ENCODE peak calls at places on chromosomes 13 and 19, in seven cellular contexts. T, Q, S, B, K, L and X are unnamed samples.

GRCh38 chr13:75363371-75363770 is 118.6 kb downstream of the TBC1D4 start:
- DNase-seq in T (no peak), Q (no peak), S (no peak), B (no peak), K (no peak), L (no peak), X (no peak)

GRCh38 chr13:98837896-98838295 is 85.4 kb upstream of the SLC15A1 start:
- DNase-seq in T (no peak), Q (no peak), S (no peak), B (no peak), K (no peak), L (no peak), X (no peak)

GRCh38 chr19:6865849-6866248 is 21.5 kb upstream of the ADGRE1 start:
- DNase-seq in T (no peak), Q (no peak), S (no peak), B (no peak), K (no peak), L (no peak), X (no peak)

GRCh38 chr13:43835701-43836100 is 43.8 kb downstream of the CCDC122 start:
- DNase-seq in T (no peak), Q (peak; percentile 63), S (no peak), B (no peak), K (peak; percentile 22), L (no peak), X (no peak)

GRCh38 chr19:48879025-48879572 is 6.9 kb downstream of the PPP1R15A start:
- DNase-seq in T (peak; percentile 26), Q (no peak), S (no peak), B (no peak), K (no peak), L (no peak), X (no peak)

GRCh38 chr13:79525051-79525450 is 44.1 kb downstream of the NDFIP2 start:
- DNase-seq in T (no peak), Q (no peak), S (no peak), B (no peak), K (no peak), L (no peak), X (no peak)

GRCh38 chr19:912181-913079 is 589 bp downstream of the R3HDM4 start:
- DNase-seq in T (no peak), Q (no peak), S (no peak), B (peak; percentile 53), K (no peak), L (no peak), X (no peak)

GRCh38 chr19:18208098-18208951 is 4.5 kb upstream of the RAB3A start:
- DNase-seq in T (peak; percentile 63), Q (peak; percentile 55), S (no peak), B (no peak), K (peak; percentile 89), L (peak; percentile 86), X (no peak)

GRCh38 chr13:82439159-82439904 is 1442.9 kb downstream of the SLITRK1 start:
- DNase-seq in T (no peak), Q (no peak), S (no peak), B (no peak), K (no peak), L (no peak), X (no peak)

GRCh38 chr13:36298535-36299068 is 988 bp upstream of the CCDC169 start:
- DNase-seq in T (no peak), Q (no peak), S (peak; percentile 80), B (no peak), K (no peak), L (peak; percentile 56), X (peak; percentile 38)

GRCh38 chr19:29311391-29311790 is 98.4 kb upstream of the UQCRFS1 start:
- DNase-seq in T (no peak), Q (no peak), S (no peak), B (no peak), K (no peak), L (no peak), X (no peak)

GRCh38 chr19:12965812-12966135 is 3.6 kb upstream of the DAND5 start:
- DNase-seq in T (no peak), Q (no peak), S (no peak), B (no peak), K (no peak), L (no peak), X (no peak)

GRCh38 chr13:21478881-21479808 is 20.0 kb upstream of the ZDHHC20 start:
- DNase-seq in T (peak; percentile 71), Q (peak; percentile 53), S (peak; percentile 65), B (peak; percentile 76), K (peak; percentile 87), L (no peak), X (peak; percentile 54)

GRCh38 chr19:16889429-16889882 is 657 bp downstream of the F2RL3 start:
- DNase-seq in T (no peak), Q (no peak), S (no peak), B (no peak), K (no peak), L (no peak), X (peak; percentile 28)

GRCh38 chr19:33260628-33261418 is 35.2 kb upstream of the SLC7A10 start:
- DNase-seq in T (no peak), Q (no peak), S (no peak), B (no peak), K (no peak), L (no peak), X (no peak)

GRCh38 chr13:95643814-95644598 is 500 bp downstream of the DZIP1 start:
- DNase-seq in T (peak; percentile 48), Q (peak; percentile 37), S (no peak), B (peak; percentile 32), K (peak; percentile 56), L (peak; percentile 88), X (no peak)

GRCh38 chr13:51764184-51765141 is 39.5 kb downstream of the DHRS12 start:
- DNase-seq in T (peak; percentile 42), Q (peak; percentile 75), S (no peak), B (peak; percentile 76), K (peak; percentile 92), L (no peak), X (no peak)

GRCh38 chr19:12596927-12597548 is 13.6 kb downstream of the ZNF490 start:
- DNase-seq in T (no peak), Q (no peak), S (no peak), B (no peak), K (no peak), L (no peak), X (no peak)

GRCh38 chr19:40101813-40102212 is 11.1 kb upstream of the ZNF780A start:
- DNase-seq in T (no peak), Q (no peak), S (no peak), B (no peak), K (no peak), L (no peak), X (no peak)

GRCh38 chr13:26246154-26246553 is 7.8 kb upstream of the CDK8 start:
- DNase-seq in T (no peak), Q (no peak), S (no peak), B (no peak), K (no peak), L (no peak), X (no peak)

GRCh38 chr19:15479391-15480345 is at the start of gene PGLYRP2:
- DNase-seq in T (peak; percentile 32), Q (no peak), S (no peak), B (no peak), K (no peak), L (no peak), X (peak; percentile 43)

GRCh38 chr13:46665630-46666482 is 112.9 kb downstream of the LRCH1 start:
- DNase-seq in T (peak; percentile 44), Q (no peak), S (no peak), B (peak; percentile 22), K (no peak), L (no peak), X (no peak)

GRCh38 chr19:39160889-39161672 is 35.5 kb downstream of the PAK4 start:
- DNase-seq in T (no peak), Q (peak; percentile 24), S (no peak), B (no peak), K (peak; percentile 28), L (no peak), X (peak; percentile 25)

DNA sequence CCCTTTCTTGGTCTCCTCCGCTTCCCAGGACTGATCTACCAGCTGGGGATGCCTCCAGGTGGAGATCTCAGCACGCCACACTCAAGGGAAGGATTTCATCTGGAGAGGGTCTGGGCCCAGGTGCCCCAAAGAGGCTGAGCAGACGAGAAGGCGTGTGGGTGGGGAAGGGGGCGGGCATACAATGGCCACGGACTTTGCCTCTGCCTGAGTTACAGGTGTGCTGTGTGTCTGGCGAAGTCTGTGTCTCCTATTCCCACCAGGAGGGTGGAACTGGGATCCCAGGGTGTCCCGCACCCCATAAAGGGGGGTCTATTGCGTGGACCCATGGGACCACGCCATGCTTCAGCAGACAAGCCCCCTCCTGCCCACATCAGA is 3.6 kb downstream of the TLE2 start:
- DNase-seq in T (no peak), Q (no peak), S (no peak), B (peak; percentile 67), K (no peak), L (no peak), X (no peak)
- H3K4me2 ChIP-seq in T (no peak overlapping the region), Q (no peak overlapping the region), S (no peak overlapping the region), B (peak overlapping the region; percentile 79), K (no peak overlapping the region), L (peak overlapping the region; percentile 80), X (no peak overlapping the region)

GRCh38 chr13:110300090-110300815 is 6.7 kb downstream of the COL4A1 start:
- DNase-seq in T (no peak), Q (no peak), S (no peak), B (no peak), K (peak; percentile 67), L (no peak), X (no peak)
- H3K4me2 ChIP-seq in T (no peak overlapping the region), Q (peak overlapping the region; percentile 98), S (no peak overlapping the region), B (peak overlapping the region; percentile 3), K (peak overlapping the region; percentile 33), L (no peak overlapping the region), X (no peak overlapping the region)

GRCh38 chr13:48068952-48069351 is 26.0 kb downstream of the MED4 start:
- DNase-seq in T (no peak), Q (no peak), S (no peak), B (no peak), K (peak; percentile 5), L (no peak), X (no peak)
- H3K4me2 ChIP-seq in T (no peak overlapping the region), Q (no peak overlapping the region), S (no peak overlapping the region), B (no peak overlapping the region), K (no peak overlapping the region), L (no peak overlapping the region), X (no peak overlapping the region)

GRCh38 chr19:4692275-4693077 is 22.3 kb upstream of the MYDGF start:
- DNase-seq in T (no peak), Q (no peak), S (no peak), B (no peak), K (no peak), L (no peak), X (no peak)

GRCh38 chr19:4689403-4689802 is 19.3 kb upstream of the MYDGF start:
- DNase-seq in T (no peak), Q (no peak), S (no peak), B (no peak), K (no peak), L (no peak), X (no peak)

GRCh38 chr19:4690362-4690761 is 20.2 kb upstream of the MYDGF start:
- DNase-seq in T (no peak), Q (no peak), S (no peak), B (no peak), K (no peak), L (no peak), X (no peak)

GRCh38 chr19:4693078-4693350 is 22.9 kb upstream of the MYDGF start:
- DNase-seq in T (no peak), Q (no peak), S (no peak), B (no peak), K (no peak), L (no peak), X (no peak)

DNA sequence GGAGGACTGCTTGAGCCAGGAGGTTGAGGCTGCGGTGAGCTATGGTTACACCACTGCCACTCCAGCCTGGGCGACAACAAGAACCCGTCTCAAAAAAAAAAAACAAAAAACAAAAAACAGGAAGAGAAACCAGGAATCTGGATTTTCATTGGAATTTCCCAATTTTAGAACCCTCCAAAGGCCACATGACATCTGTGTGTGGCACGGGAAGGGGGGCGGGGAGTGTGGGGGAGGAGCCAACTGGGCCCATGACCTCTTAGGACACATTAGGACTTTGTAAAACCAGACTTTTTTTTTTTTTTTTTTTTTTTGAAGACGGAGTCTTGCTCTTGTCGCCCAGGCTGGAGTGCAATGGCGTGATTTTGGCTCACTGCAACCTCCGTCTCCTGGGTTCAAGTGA is 21.2 kb upstream of the MYDGF start:
- DNase-seq in T (no peak), Q (no peak), S (no peak), B (no peak), K (no peak), L (no peak), X (no peak)
- H3K4me2 ChIP-seq in T (no peak overlapping the region), Q (no peak overlapping the region), S (no peak overlapping the region), B (no peak overlapping the region), K (no peak overlapping the region), L (no peak overlapping the region), X (no peak overlapping the region)